ENCODE peak calls at places on chromosomes 12 and 14, in seven cellular contexts. One of them, this sample, is unnamed.
A peak's percentile ranks its signal among the peaks of the same experiment; 100 is the strongest.

GRCh38 chr12:23950775-23951391 is 1.4 kb upstream of the SOX5 start:
- DNase-seq in left ventricle myocardium inferior: no peak
- DNase-seq in neural progenitor cell: peak; percentile 77
- DNase-seq in stomach: no peak
- DNase-seq in PC-3: no peak
- DNase-seq in mammary epithelial cell: no peak
- DNase-seq in left lung: peak; percentile 50
- DNase-seq in this sample: no peak

GRCh38 chr12:108482717-108483212 is 32.3 kb upstream of the FICD start:
- DNase-seq in left ventricle myocardium inferior: no peak
- DNase-seq in neural progenitor cell: no peak
- DNase-seq in stomach: no peak
- DNase-seq in PC-3: peak; percentile 91
- DNase-seq in mammary epithelial cell: peak; percentile 66
- DNase-seq in left lung: no peak
- DNase-seq in this sample: no peak

GRCh38 chr12:31590730-31591307 is at the start of gene DENND5B:
- DNase-seq in left ventricle myocardium inferior: peak; percentile 86
- DNase-seq in neural progenitor cell: peak; percentile 92
- DNase-seq in stomach: peak; percentile 73
- DNase-seq in PC-3: peak; percentile 42
- DNase-seq in mammary epithelial cell: peak; percentile 23
- DNase-seq in left lung: peak; percentile 86
- DNase-seq in this sample: peak; percentile 79

GRCh38 chr12:108196921-108197320 is 67.8 kb downstream of the WSCD2 start:
- DNase-seq in left ventricle myocardium inferior: no peak
- DNase-seq in neural progenitor cell: no peak
- DNase-seq in stomach: no peak
- DNase-seq in PC-3: no peak
- DNase-seq in mammary epithelial cell: no peak
- DNase-seq in left lung: no peak
- DNase-seq in this sample: no peak

GRCh38 chr14:95290769-95291440 is 28.8 kb downstream of the CLMN start:
- DNase-seq in left ventricle myocardium inferior: peak; percentile 64
- DNase-seq in neural progenitor cell: no peak
- DNase-seq in stomach: peak; percentile 76
- DNase-seq in PC-3: peak; percentile 75
- DNase-seq in mammary epithelial cell: peak; percentile 79
- DNase-seq in left lung: no peak
- DNase-seq in this sample: no peak

GRCh38 chr12:119661882-119662281 is 6.1 kb upstream of the PRKAB1 start:
- DNase-seq in left ventricle myocardium inferior: no peak
- DNase-seq in neural progenitor cell: no peak
- DNase-seq in stomach: no peak
- DNase-seq in PC-3: no peak
- DNase-seq in mammary epithelial cell: no peak
- DNase-seq in left lung: no peak
- DNase-seq in this sample: no peak

GRCh38 chr12:120539303-120539702 is 5.1 kb downstream of the RNF10 start:
- DNase-seq in left ventricle myocardium inferior: no peak
- DNase-seq in neural progenitor cell: no peak
- DNase-seq in stomach: no peak
- DNase-seq in PC-3: peak; percentile 68
- DNase-seq in mammary epithelial cell: peak; percentile 51
- DNase-seq in left lung: no peak
- DNase-seq in this sample: no peak

GRCh38 chr12:113537751-113538087 is 66.0 kb upstream of the LHX5 start:
- DNase-seq in left ventricle myocardium inferior: no peak
- DNase-seq in neural progenitor cell: no peak
- DNase-seq in stomach: no peak
- DNase-seq in PC-3: peak; percentile 43
- DNase-seq in mammary epithelial cell: peak; percentile 60
- DNase-seq in left lung: no peak
- DNase-seq in this sample: no peak

GRCh38 chr14:76918176-76918750 is 92.1 kb downstream of the LRRC74A start:
- DNase-seq in left ventricle myocardium inferior: peak; percentile 57
- DNase-seq in neural progenitor cell: no peak
- DNase-seq in stomach: peak; percentile 57
- DNase-seq in PC-3: no peak
- DNase-seq in mammary epithelial cell: no peak
- DNase-seq in left lung: peak; percentile 88
- DNase-seq in this sample: no peak

GRCh38 chr14:91323031-91323430 is 78.5 kb upstream of the GPR68 start:
- DNase-seq in left ventricle myocardium inferior: no peak
- DNase-seq in neural progenitor cell: no peak
- DNase-seq in stomach: no peak
- DNase-seq in PC-3: no peak
- DNase-seq in mammary epithelial cell: no peak
- DNase-seq in left lung: no peak
- DNase-seq in this sample: no peak

GRCh38 chr12:87136330-87136976 is 880.3 kb upstream of the MGAT4C start:
- DNase-seq in left ventricle myocardium inferior: no peak
- DNase-seq in neural progenitor cell: no peak
- DNase-seq in stomach: no peak
- DNase-seq in PC-3: peak; percentile 40
- DNase-seq in mammary epithelial cell: peak; percentile 38
- DNase-seq in left lung: no peak
- DNase-seq in this sample: no peak

GRCh38 chr14:80955434-80955939 is at the start of gene TSHR:
- DNase-seq in left ventricle myocardium inferior: no peak
- DNase-seq in neural progenitor cell: peak; percentile 23
- DNase-seq in stomach: no peak
- DNase-seq in PC-3: no peak
- DNase-seq in mammary epithelial cell: no peak
- DNase-seq in left lung: peak; percentile 59
- DNase-seq in this sample: no peak

GRCh38 chr12:29350080-29350479 is 30.9 kb downstream of the ERGIC2 start:
- DNase-seq in left ventricle myocardium inferior: no peak
- DNase-seq in neural progenitor cell: no peak
- DNase-seq in stomach: no peak
- DNase-seq in PC-3: peak; percentile 94
- DNase-seq in mammary epithelial cell: peak; percentile 29
- DNase-seq in left lung: no peak
- DNase-seq in this sample: no peak

GRCh38 chr12:94263011-94263786 is 114.8 kb downstream of the PLXNC1 start:
- DNase-seq in left ventricle myocardium inferior: no peak
- DNase-seq in neural progenitor cell: no peak
- DNase-seq in stomach: no peak
- DNase-seq in PC-3: no peak
- DNase-seq in mammary epithelial cell: no peak
- DNase-seq in left lung: no peak
- DNase-seq in this sample: no peak

GRCh38 chr12:104615048-104615561 is 158.4 kb downstream of the CHST11 start:
- DNase-seq in left ventricle myocardium inferior: peak; percentile 53
- DNase-seq in neural progenitor cell: no peak
- DNase-seq in stomach: no peak
- DNase-seq in PC-3: no peak
- DNase-seq in mammary epithelial cell: no peak
- DNase-seq in left lung: no peak
- DNase-seq in this sample: no peak

GRCh38 chr12:1117970-1118563 is 127.0 kb downstream of the ERC1 start:
- DNase-seq in left ventricle myocardium inferior: peak; percentile 48
- DNase-seq in neural progenitor cell: peak; percentile 76
- DNase-seq in stomach: peak; percentile 87
- DNase-seq in PC-3: peak; percentile 80
- DNase-seq in mammary epithelial cell: peak; percentile 53
- DNase-seq in left lung: no peak
- DNase-seq in this sample: peak; percentile 49

GRCh38 chr14:69695664-69696527 is 71.0 kb upstream of the SRSF5 start:
- DNase-seq in left ventricle myocardium inferior: no peak
- DNase-seq in neural progenitor cell: peak; percentile 78
- DNase-seq in stomach: peak; percentile 52
- DNase-seq in PC-3: no peak
- DNase-seq in mammary epithelial cell: peak; percentile 52
- DNase-seq in left lung: no peak
- DNase-seq in this sample: peak; percentile 77

GRCh38 chr12:42511656-42512055 is 77.9 kb downstream of the PRICKLE1 start:
- DNase-seq in left ventricle myocardium inferior: no peak
- DNase-seq in neural progenitor cell: no peak
- DNase-seq in stomach: no peak
- DNase-seq in PC-3: no peak
- DNase-seq in mammary epithelial cell: no peak
- DNase-seq in left lung: no peak
- DNase-seq in this sample: peak; percentile 62

GRCh38 chr12:42507031-42507430 is 82.5 kb downstream of the PRICKLE1 start:
- DNase-seq in left ventricle myocardium inferior: no peak
- DNase-seq in neural progenitor cell: no peak
- DNase-seq in stomach: no peak
- DNase-seq in PC-3: no peak
- DNase-seq in mammary epithelial cell: no peak
- DNase-seq in left lung: no peak
- DNase-seq in this sample: no peak

GRCh38 chr12:42507589-42507988 is 82.0 kb downstream of the PRICKLE1 start:
- DNase-seq in left ventricle myocardium inferior: no peak
- DNase-seq in neural progenitor cell: no peak
- DNase-seq in stomach: no peak
- DNase-seq in PC-3: no peak
- DNase-seq in mammary epithelial cell: no peak
- DNase-seq in left lung: no peak
- DNase-seq in this sample: no peak

GRCh38 chr12:42510823-42511222 is 78.7 kb downstream of the PRICKLE1 start:
- DNase-seq in left ventricle myocardium inferior: no peak
- DNase-seq in neural progenitor cell: no peak
- DNase-seq in stomach: no peak
- DNase-seq in PC-3: no peak
- DNase-seq in mammary epithelial cell: no peak
- DNase-seq in left lung: no peak
- DNase-seq in this sample: no peak

DNA sequence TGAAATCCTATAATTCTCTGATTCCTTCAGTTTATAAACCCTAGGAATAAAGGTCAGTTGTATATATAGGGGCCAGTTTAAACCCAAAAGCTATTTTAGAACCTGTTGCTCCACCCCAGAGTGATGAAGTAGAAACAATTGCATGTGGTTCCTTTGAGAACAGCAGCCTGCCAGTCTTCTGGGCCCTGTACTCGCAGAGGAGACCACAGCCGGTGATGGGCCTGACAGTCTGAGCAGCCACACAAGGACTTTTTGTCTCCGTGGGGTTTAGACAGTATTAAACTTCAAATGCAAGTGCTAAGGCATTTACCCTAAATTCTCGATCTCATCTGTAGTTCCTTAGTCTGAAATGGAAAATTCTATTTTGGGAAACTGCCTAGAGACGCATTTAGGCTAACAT is 80.6 kb downstream of the PRICKLE1 start:
- DNase-seq in left ventricle myocardium inferior: no peak
- DNase-seq in neural progenitor cell: no peak
- DNase-seq in stomach: no peak
- DNase-seq in PC-3: no peak
- DNase-seq in mammary epithelial cell: no peak
- DNase-seq in left lung: no peak
- DNase-seq in this sample: no peak
- H3K4me1 ChIP-seq in left ventricle myocardium inferior: peaks cover 25% of the 10 kb centered on the region
- H3K4me1 ChIP-seq in neural progenitor cell: peaks cover 4% of the 10 kb centered on the region
- H3K4me1 ChIP-seq in stomach: no peaks in the 10 kb centered on the region
- H3K4me1 ChIP-seq in PC-3: no peaks in the 10 kb centered on the region
- H3K4me1 ChIP-seq in mammary epithelial cell: no peaks in the 10 kb centered on the region
- H3K4me1 ChIP-seq in left lung: no peaks in the 10 kb centered on the region
- H3K4me1 ChIP-seq in this sample: peaks cover 21% of the 10 kb centered on the region

GRCh38 chr12:25705256-25705655 is 152.2 kb upstream of the LMNTD1 start:
- DNase-seq in left ventricle myocardium inferior: no peak
- DNase-seq in neural progenitor cell: no peak
- DNase-seq in stomach: no peak
- DNase-seq in PC-3: no peak
- DNase-seq in mammary epithelial cell: no peak
- DNase-seq in left lung: no peak
- DNase-seq in this sample: no peak
- H3K9me3 ChIP-seq in left ventricle myocardium inferior: peaks cover 33% of the 10 kb centered on the region
- H3K9me3 ChIP-seq in neural progenitor cell: no peaks in the 10 kb centered on the region
- H3K9me3 ChIP-seq in stomach: no peaks in the 10 kb centered on the region
- H3K9me3 ChIP-seq in PC-3: peaks cover 2% of the 10 kb centered on the region
- H3K9me3 ChIP-seq in mammary epithelial cell: peaks cover 3% of the 10 kb centered on the region
- H3K9me3 ChIP-seq in left lung: no peaks in the 10 kb centered on the region
- H3K9me3 ChIP-seq in this sample: peaks cover 3% of the 10 kb centered on the region

GRCh38 chr12:124866883-124867232 is 3.2 kb upstream of the SCARB1 start:
- DNase-seq in left ventricle myocardium inferior: no peak
- DNase-seq in neural progenitor cell: no peak
- DNase-seq in stomach: no peak
- DNase-seq in PC-3: no peak
- DNase-seq in mammary epithelial cell: no peak
- DNase-seq in left lung: no peak
- DNase-seq in this sample: no peak

GRCh38 chr12:124869011-124869665 is 5.5 kb upstream of the SCARB1 start:
- DNase-seq in left ventricle myocardium inferior: peak; percentile 27
- DNase-seq in neural progenitor cell: peak; percentile 54
- DNase-seq in stomach: no peak
- DNase-seq in PC-3: no peak
- DNase-seq in mammary epithelial cell: peak; percentile 23
- DNase-seq in left lung: no peak
- DNase-seq in this sample: no peak

GRCh38 chr12:124868252-124868965 is 4.7 kb upstream of the SCARB1 start:
- DNase-seq in left ventricle myocardium inferior: no peak
- DNase-seq in neural progenitor cell: no peak
- DNase-seq in stomach: no peak
- DNase-seq in PC-3: no peak
- DNase-seq in mammary epithelial cell: no peak
- DNase-seq in left lung: no peak
- DNase-seq in this sample: no peak

GRCh38 chr12:124866195-124866882 is 2.7 kb upstream of the SCARB1 start:
- DNase-seq in left ventricle myocardium inferior: no peak
- DNase-seq in neural progenitor cell: no peak
- DNase-seq in stomach: no peak
- DNase-seq in PC-3: no peak
- DNase-seq in mammary epithelial cell: no peak
- DNase-seq in left lung: no peak
- DNase-seq in this sample: no peak

GRCh38 chr12:124867389-124867930 is 3.8 kb upstream of the SCARB1 start:
- DNase-seq in left ventricle myocardium inferior: no peak
- DNase-seq in neural progenitor cell: no peak
- DNase-seq in stomach: peak; percentile 39
- DNase-seq in PC-3: peak; percentile 63
- DNase-seq in mammary epithelial cell: peak; percentile 39
- DNase-seq in left lung: no peak
- DNase-seq in this sample: no peak
- H3K4me1 ChIP-seq in left ventricle myocardium inferior: peaks cover 13% of the 10 kb centered on the region
- H3K4me1 ChIP-seq in neural progenitor cell: peaks cover 26% of the 10 kb centered on the region
- H3K4me1 ChIP-seq in stomach: peaks cover 12% of the 10 kb centered on the region
- H3K4me1 ChIP-seq in PC-3: peaks cover 15% of the 10 kb centered on the region
- H3K4me1 ChIP-seq in mammary epithelial cell: peaks cover 6% of the 10 kb centered on the region
- H3K4me1 ChIP-seq in left lung: no peaks in the 10 kb centered on the region
- H3K4me1 ChIP-seq in this sample: peaks cover 7% of the 10 kb centered on the region

GRCh38 chr14:106665814-106666213 is 1139.4 kb downstream of the TMEM121 start:
- DNase-seq in left ventricle myocardium inferior: no peak
- DNase-seq in neural progenitor cell: no peak
- DNase-seq in stomach: no peak
- DNase-seq in PC-3: no peak
- DNase-seq in mammary epithelial cell: no peak
- DNase-seq in left lung: no peak
- DNase-seq in this sample: no peak

GRCh38 chr14:106666341-106666740 is 1140.0 kb downstream of the TMEM121 start:
- DNase-seq in left ventricle myocardium inferior: no peak
- DNase-seq in neural progenitor cell: no peak
- DNase-seq in stomach: no peak
- DNase-seq in PC-3: no peak
- DNase-seq in mammary epithelial cell: no peak
- DNase-seq in left lung: no peak
- DNase-seq in this sample: no peak

DNA sequence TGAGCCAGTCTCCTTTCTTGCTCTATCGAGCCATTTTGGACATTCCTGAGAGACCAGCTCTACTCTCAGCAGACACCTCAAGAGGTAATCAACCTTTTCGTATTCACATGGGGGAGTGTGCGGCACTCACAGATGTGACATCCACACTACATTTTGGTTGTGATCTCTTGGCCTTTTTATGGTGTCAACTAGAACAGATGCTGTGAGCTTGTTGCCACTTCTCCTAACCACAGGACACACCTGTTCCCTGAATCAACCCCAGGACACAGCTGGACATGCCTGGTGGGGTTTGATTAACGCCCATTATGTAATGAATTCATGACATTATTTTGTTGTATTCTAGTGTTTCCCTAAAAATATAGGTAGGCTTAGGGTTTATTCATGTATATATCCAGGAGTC is 1143.6 kb downstream of the TMEM121 start:
- DNase-seq in left ventricle myocardium inferior: no peak
- DNase-seq in neural progenitor cell: no peak
- DNase-seq in stomach: no peak
- DNase-seq in PC-3: no peak
- DNase-seq in mammary epithelial cell: no peak
- DNase-seq in left lung: no peak
- DNase-seq in this sample: no peak
- H3K9me3 ChIP-seq in left ventricle myocardium inferior: no peaks in the 10 kb centered on the region
- H3K9me3 ChIP-seq in neural progenitor cell: peaks cover 9% of the 10 kb centered on the region
- H3K9me3 ChIP-seq in stomach: no peaks in the 10 kb centered on the region
- H3K9me3 ChIP-seq in PC-3: peaks cover 10% of the 10 kb centered on the region
- H3K9me3 ChIP-seq in mammary epithelial cell: peaks cover 10% of the 10 kb centered on the region
- H3K9me3 ChIP-seq in left lung: no peaks in the 10 kb centered on the region
- H3K9me3 ChIP-seq in this sample: no peaks in the 10 kb centered on the region

This sample was measured in HAP-1.